ENCODE peak calls at places on chromosomes 3 and 15, in eight cellular contexts. L is astrocyte, W is natural killer cell, U is dorsolateral prefrontal cortex, V is mesothelial cell of epicardium, Y is pancreas, X is fibroblast of lung, R is astrocyte of the spinal cord. O is an unnamed sample.

GRCh38 chr15:63246691-63247464 is 30.5 kb upstream of the APH1B start:
- DNase-seq in L (peak; percentile 58), W (no peak), U (no peak), V (no peak), Y (no peak), X (peak; percentile 57), R (peak; percentile 43), O (no peak)

GRCh38 chr3:47556351-47556750 is 22.3 kb downstream of the CSPG5 start:
- DNase-seq in L (no peak), W (no peak), U (no peak), V (no peak), Y (no peak), X (no peak), R (no peak), O (no peak)

GRCh38 chr15:100338971-100339444 is 2.8 kb downstream of the ADAMTS17 start:
- DNase-seq in L (peak; percentile 72), W (no peak), U (peak; percentile 73), V (peak; percentile 67), Y (no peak), X (peak; percentile 79), R (peak; percentile 81), O (peak; percentile 72)

GRCh38 chr3:39216176-39216790 is 23.9 kb upstream of the XIRP1 start:
- DNase-seq in L (no peak), W (no peak), U (no peak), V (no peak), Y (no peak), X (no peak), R (no peak), O (no peak)

GRCh38 chr15:41284425-41285177 is 47.8 kb downstream of the OIP5 start:
- DNase-seq in L (no peak), W (no peak), U (no peak), V (no peak), Y (no peak), X (peak; percentile 24), R (no peak), O (no peak)

GRCh38 chr3:30751610-30752299 is 142.7 kb downstream of the GADL1 start:
- DNase-seq in L (peak; percentile 26), W (no peak), U (peak; percentile 42), V (no peak), Y (no peak), X (peak; percentile 46), R (peak; percentile 74), O (peak; percentile 69)

GRCh38 chr15:53367740-53368139 is 391.7 kb downstream of the WDR72 start:
- DNase-seq in L (no peak), W (no peak), U (no peak), V (no peak), Y (no peak), X (no peak), R (no peak), O (no peak)

GRCh38 chr3:179181993-179182551 is 33.9 kb downstream of the PIK3CA start:
- DNase-seq in L (peak; percentile 34), W (no peak), U (no peak), V (no peak), Y (no peak), X (peak; percentile 56), R (peak; percentile 32), O (no peak)

GRCh38 chr3:29705906-29706507 is 425.1 kb downstream of the RBMS3 start:
- DNase-seq in L (no peak), W (no peak), U (no peak), V (no peak), Y (no peak), X (no peak), R (no peak), O (no peak)

GRCh38 chr3:130894130-130894872 is 417 bp downstream of the ATP2C1 start:
- DNase-seq in L (peak; percentile 17), W (peak; percentile 40), U (peak; percentile 59), V (peak; percentile 53), Y (peak; percentile 70), X (peak; percentile 32), R (peak; percentile 26), O (peak; percentile 68)

GRCh38 chr15:60557157-60557556 is 78.2 kb upstream of the ICE2 start:
- DNase-seq in L (no peak), W (no peak), U (no peak), V (no peak), Y (no peak), X (no peak), R (no peak), O (no peak)

GRCh38 chr3:102481050-102481449 is 46.2 kb downstream of the ZPLD1 start:
- DNase-seq in L (no peak), W (no peak), U (no peak), V (no peak), Y (no peak), X (no peak), R (no peak), O (no peak)

GRCh38 chr15:31371520-31372240 is 45.0 kb downstream of the KLF13 start:
- DNase-seq in L (no peak), W (no peak), U (no peak), V (no peak), Y (peak; percentile 54), X (no peak), R (no peak), O (no peak)

GRCh38 chr3:76991165-76991564 is 48.7 kb upstream of the ROBO2 start:
- DNase-seq in L (no peak), W (no peak), U (no peak), V (no peak), Y (no peak), X (no peak), R (no peak), O (no peak)

GRCh38 chr3:76990606-76991005 is 49.3 kb upstream of the ROBO2 start:
- DNase-seq in L (no peak), W (no peak), U (no peak), V (no peak), Y (no peak), X (no peak), R (no peak), O (no peak)

GRCh38 chr3:76986876-76987513 is 52.9 kb upstream of the ROBO2 start:
- DNase-seq in L (no peak), W (no peak), U (no peak), V (no peak), Y (no peak), X (no peak), R (no peak), O (no peak)
- TF ChIP-seq CTCF in L (no peak), W (no peak), U (no peak), V (no peak), Y (no peak), X (no peak), R (no peak), O (no peak)

DNA sequence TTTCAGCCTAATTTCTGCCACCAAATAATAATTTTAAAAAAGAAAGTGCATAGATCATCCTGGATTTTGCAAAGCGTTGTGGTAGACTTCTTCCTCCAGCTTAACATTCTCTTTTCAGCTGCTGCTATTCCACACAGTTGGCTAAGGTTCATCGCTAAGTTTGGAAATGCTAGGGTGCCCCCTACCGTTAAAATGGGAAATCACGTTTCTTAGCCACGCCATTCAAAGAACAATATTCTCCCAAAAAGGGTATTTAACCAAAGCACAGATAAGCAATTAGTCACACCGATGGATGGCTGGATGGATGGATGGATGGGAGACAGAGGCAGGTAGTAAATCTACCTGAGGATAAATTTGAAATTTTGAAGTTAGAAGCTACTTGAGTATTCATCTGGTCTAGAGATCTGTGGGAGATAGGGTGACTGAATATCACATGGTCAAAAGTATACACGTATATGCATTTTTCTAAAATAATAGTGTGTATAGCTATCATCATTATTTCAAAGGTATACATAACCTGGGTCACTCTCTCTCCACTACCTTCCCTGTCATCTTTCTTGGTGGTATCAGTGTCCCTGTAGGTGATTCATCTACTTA is 67.2 kb downstream of the EFHB start:
- DNase-seq in L (peak; percentile 36), W (no peak), U (no peak), V (peak; percentile 66), Y (no peak), X (peak; percentile 44), R (peak; percentile 71), O (peak; percentile 44)
- TF ChIP-seq CTCF in L (peak; percentile 86), W (peak; percentile 63), U (peak; percentile 91), V (peak; percentile 72), Y (peak; percentile 49), X (peak; percentile 79), R (peak; percentile 79), O (peak; percentile 81)

DNA sequence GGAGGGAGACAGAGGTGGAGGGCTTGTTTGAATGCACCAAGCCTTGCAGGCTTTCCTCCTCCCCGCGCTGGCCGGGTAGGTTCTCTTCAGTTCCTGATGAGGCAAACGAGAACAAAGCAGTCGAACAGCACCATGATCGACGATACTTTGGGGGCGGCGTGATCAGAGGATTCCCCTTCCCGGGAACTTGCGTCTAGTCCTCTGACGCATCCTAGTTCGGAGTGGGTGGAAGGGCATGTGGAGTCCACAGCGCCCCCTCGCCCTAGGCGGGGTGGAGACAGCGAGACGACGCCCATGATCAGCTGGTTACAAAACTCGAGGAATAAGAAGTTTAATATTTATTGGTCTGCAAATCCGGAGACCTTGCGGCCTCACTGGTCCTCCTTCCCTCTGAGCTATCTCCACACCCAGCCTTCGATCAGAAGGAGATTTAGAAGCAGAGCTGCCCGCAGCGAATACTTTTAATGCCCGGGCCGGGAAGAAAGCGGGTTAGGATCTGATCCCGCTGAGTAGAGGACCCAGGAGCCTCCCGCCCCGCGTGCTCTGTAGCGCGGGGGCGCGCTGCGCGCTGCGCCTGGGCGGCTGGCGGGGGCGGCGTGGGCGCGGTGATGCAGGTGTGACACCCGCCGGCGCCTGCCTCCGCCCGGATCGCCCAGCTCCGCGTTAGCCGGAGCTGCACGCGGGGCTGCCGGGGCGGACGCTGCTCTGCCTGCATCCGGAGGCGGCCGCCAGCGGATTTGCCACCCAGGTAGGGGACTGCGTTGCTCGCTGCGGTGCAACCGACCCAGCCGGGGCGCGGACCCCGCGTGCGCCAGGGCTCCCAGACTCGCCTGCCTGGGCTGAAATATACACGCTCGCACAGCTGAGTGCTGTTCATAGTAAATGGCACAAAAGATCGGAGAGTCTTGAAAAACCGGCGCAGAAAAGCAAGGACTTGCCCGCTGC is at the start of gene SV2B:
- DNase-seq in L (peak; percentile 32), W (peak; percentile 17), U (peak; percentile 68), V (peak; percentile 65), Y (peak; percentile 77), X (peak; percentile 48), R (peak; percentile 5), O (peak; percentile 74)
- TF ChIP-seq CTCF in L (no peak), W (no peak), U (peak; percentile 55), V (no peak), Y (no peak), X (no peak), R (peak; percentile 21), O (no peak)

GRCh38 chr15:57345584-57345983 is 30.7 kb upstream of the CGNL1 start:
- DNase-seq in L (no peak), W (no peak), U (no peak), V (no peak), Y (no peak), X (no peak), R (no peak), O (no peak)
- TF ChIP-seq CTCF in L (peak; percentile 22), W (no peak), U (no peak), V (no peak), Y (no peak), X (peak; percentile 17), R (peak; percentile 57), O (no peak)

DNA sequence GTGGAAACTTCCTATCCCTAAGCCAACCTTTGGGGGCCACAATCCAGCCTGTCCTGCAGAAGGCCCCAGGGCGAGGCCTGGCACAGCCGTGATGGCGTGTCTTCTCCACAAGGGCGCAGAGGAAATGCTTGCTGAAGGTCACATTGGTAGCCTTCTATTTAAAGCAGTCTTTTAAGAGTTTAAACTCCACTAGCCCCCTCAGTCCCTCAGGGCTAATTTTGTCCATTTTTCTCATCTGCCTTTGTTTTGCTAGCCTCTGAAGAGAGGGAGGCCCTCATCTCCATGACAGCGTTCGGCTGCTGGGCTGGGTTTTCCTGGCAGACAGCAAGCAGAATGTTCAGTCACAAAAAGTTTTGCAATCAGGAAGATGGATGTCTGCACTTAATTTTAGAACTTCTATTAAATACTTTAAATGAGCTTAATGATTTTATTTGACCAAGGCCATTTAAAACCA is 40.8 kb downstream of the RARB start:
- DNase-seq in L (peak; percentile 64), W (no peak), U (no peak), V (no peak), Y (no peak), X (peak; percentile 72), R (peak; percentile 74), O (peak; percentile 22)
- TF ChIP-seq CTCF in L (peak; percentile 4), W (no peak), U (no peak), V (no peak), Y (no peak), X (peak; percentile 18), R (peak; percentile 17), O (no peak)